ENCODE peak calls at places on chromosomes 3 and 15, in five cellular contexts. X is heart left ventricle; U is tibial artery; F is activated CD4-positive, alpha-beta T cell treated with anti-CD3 and anti-CD28 coated beads, Interleukin-2, amount 50 U/mL, for 48 hours; K is endothelial cell of umbilical vein. C is an unnamed sample.

GRCh38 chr15:55461447-55461846 is 46.6 kb downstream of the DNAAF4 start:
- DNase-seq in X (no peak), U (no peak), F (no peak), K (no peak), C (no peak)

GRCh38 chr3:32296251-32297204 is 58.0 kb downstream of the CMTM8 start:
- DNase-seq in K (peak), F (peak), U (peak), X (peak), C (no peak)

GRCh38 chr3:190811775-190812480 is 50.6 kb downstream of the GMNC start:
- DNase-seq in F (no peak), K (peak), X (no peak), U (no peak), C (no peak)

GRCh38 chr15:63729115-63729884 is 104.4 kb downstream of the HERC1 start:
- DNase-seq in U (no peak), F (peak), X (no peak), K (no peak), C (no peak)

GRCh38 chr3:126865736-126866135 is 117.2 kb upstream of the PLXNA1 start:
- DNase-seq in F (no peak), U (no peak), K (no peak), X (no peak), C (no peak)

GRCh38 chr3:126781889-126782491 is 78.0 kb downstream of the CHCHD6 start:
- DNase-seq in K (no peak), U (no peak), X (peak), F (no peak), C (no peak)

GRCh38 chr15:58505581-58505980 is 73.8 kb downstream of the LIPC start:
- DNase-seq in F (no peak), K (no peak), X (no peak), U (no peak), C (no peak)

GRCh38 chr15:32856753-32857152 is 138.9 kb downstream of the GREM1 start:
- DNase-seq in U (no peak), K (no peak), F (no peak), X (no peak), C (no peak)

GRCh38 chr3:30511524-30512278 is 94.7 kb upstream of the TGFBR2 start:
- DNase-seq in X (no peak), K (peak), F (peak), U (no peak), C (no peak)

GRCh38 chr15:85854345-85855097 is 59.8 kb upstream of the KLHL25 start:
- DNase-seq in X (peak), F (peak), U (no peak), K (peak), C (no peak)

GRCh38 chr15:30985081-30985531 is 6.3 kb downstream of the MTMR10 start:
- DNase-seq in U (peak), F (no peak), K (peak), X (peak), C (no peak)

GRCh38 chr15:39587291-39587909 is 6.5 kb downstream of the THBS1 start:
- DNase-seq in K (peak), F (no peak), U (no peak), X (no peak), C (no peak)

GRCh38 chr3:169457807-169458206 is 205.7 kb downstream of the MECOM start:
- DNase-seq in U (no peak), K (no peak), F (no peak), X (no peak), C (no peak)

GRCh38 chr3:70742081-70742480 is 429.6 kb upstream of the MDFIC2 start:
- DNase-seq in U (no peak), F (no peak), X (no peak), K (peak), C (no peak)

GRCh38 chr3:10835406-10835805 is 19.4 kb downstream of the SLC6A11 start:
- DNase-seq in F (no peak), X (no peak), U (no peak), K (no peak), C (peak)

GRCh38 chr15:80619677-80620076 is 75.4 kb upstream of the ABHD17C start:
- DNase-seq in U (no peak), F (no peak), K (no peak), X (no peak), C (no peak)

GRCh38 chr3:27681249-27681748 is 40.8 kb downstream of the EOMES start:
- DNase-seq in X (peak), F (no peak), U (no peak), K (peak), C (no peak)

GRCh38 chr3:43259626-43260025 is 26.7 kb upstream of the SNRK start:
- DNase-seq in F (no peak), U (no peak), K (no peak), X (no peak), C (no peak)

GRCh38 chr3:187742351-187743171 is 2.7 kb downstream of the BCL6 start:
- DNase-seq in F (peak), U (no peak), K (no peak), X (peak), C (no peak)

GRCh38 chr3:15467227-15468181 is 40.1 kb downstream of the EAF1 start:
- DNase-seq in X (no peak), K (no peak), U (no peak), F (no peak), C (no peak)

GRCh38 chr3:118863731-118864322 is 170.8 kb downstream of the IGSF11 start:
- DNase-seq in K (no peak), X (no peak), F (no peak), U (no peak), C (no peak)

GRCh38 chr15:23647421-23648375 is at the start of gene MAGEL2:
- DNase-seq in U (no peak), X (no peak), K (no peak), F (no peak), C (no peak)

GRCh38 chr15:100224206-100225185 is 117.3 kb downstream of the ADAMTS17 start:
- DNase-seq in K (no peak), U (no peak), F (no peak), X (no peak), C (no peak)

GRCh38 chr3:123279121-123279520 is 77.4 kb downstream of the SEC22A start:
- DNase-seq in U (no peak), X (no peak), K (no peak), F (no peak), C (no peak)

GRCh38 chr15:43268111-43269105 is 1.7 kb upstream of the TGM5 start:
- DNase-seq in U (no peak), X (no peak), K (no peak), F (peak), C (peak)

GRCh38 chr3:123344175-123344908 is 104.5 kb downstream of the ADCY5 start:
- DNase-seq in X (no peak), F (no peak), U (no peak), K (peak), C (peak)

GRCh38 chr3:124969963-124970722 is 35.6 kb upstream of the MUC13 start:
- DNase-seq in U (no peak), F (no peak), K (no peak), X (no peak), C (no peak)

GRCh38 chr15:72944565-72944964 is 107.7 kb upstream of the NEO1 start:
- DNase-seq in F (no peak), K (no peak), U (no peak), X (no peak), C (no peak)

GRCh38 chr3:107236661-107237375 is 140.4 kb upstream of the CCDC54 start:
- DNase-seq in F (no peak), U (no peak), X (no peak), K (no peak), C (no peak)

GRCh38 chr3:171753025-171753472 is 57.2 kb downstream of the PLD1 start:
- DNase-seq in K (no peak), X (peak), F (no peak), U (peak), C (no peak)

GRCh38 chr3:105781871-105782270 is 86.9 kb downstream of the CBLB start:
- DNase-seq in F (no peak), X (no peak), K (no peak), U (no peak), C (no peak)

GRCh38 chr3:119368243-119368800 is 74.1 kb downstream of the ARHGAP31 start:
- DNase-seq in U (no peak), F (no peak), X (no peak), K (no peak), C (no peak)

GRCh38 chr3:36514171-36514570 is 133.9 kb downstream of the STAC start:
- DNase-seq in X (no peak), U (no peak), K (no peak), F (no peak), C (no peak)

GRCh38 chr15:68517285-68517711 is 61.5 kb upstream of the CORO2B start:
- DNase-seq in X (no peak), U (peak), K (no peak), F (no peak), C (no peak)

GRCh38 chr3:162629372-162629771 is 1132.8 kb downstream of the OTOL1 start:
- DNase-seq in F (no peak), X (no peak), U (no peak), K (no peak), C (no peak)